ENCODE peak calls at places on chromosomes 1 and 21, in ten cellular contexts. One of them, this sample, is unnamed.

GRCh38 chr1:45846931-45847330 is 43.5 kb downstream of the MAST2 start:
- DNase-seq in neuronal stem cell: no peak
- DNase-seq in neural progenitor cell: no peak
- DNase-seq in posterior cingulate gyrus: no peak
- DNase-seq in HuH-7.5: no peak
- DNase-seq in central memory CD8-positive, alpha-beta T cell: no peak
- DNase-seq in SJSA1: no peak
- DNase-seq in HFF-Myc: no peak
- DNase-seq in psoas muscle: no peak
- DNase-seq in A172: peak
- DNase-seq in this sample: no peak

GRCh38 chr1:245770191-245770590 is 615.4 kb downstream of the KIF26B start:
- DNase-seq in neuronal stem cell: no peak
- DNase-seq in neural progenitor cell: no peak
- DNase-seq in posterior cingulate gyrus: no peak
- DNase-seq in HuH-7.5: no peak
- DNase-seq in central memory CD8-positive, alpha-beta T cell: no peak
- DNase-seq in SJSA1: peak
- DNase-seq in HFF-Myc: no peak
- DNase-seq in psoas muscle: no peak
- DNase-seq in A172: peak
- DNase-seq in this sample: no peak

GRCh38 chr1:225462714-225463574 is 35.1 kb upstream of the LBR start:
- DNase-seq in neuronal stem cell: no peak
- DNase-seq in neural progenitor cell: peak
- DNase-seq in posterior cingulate gyrus: no peak
- DNase-seq in HuH-7.5: no peak
- DNase-seq in central memory CD8-positive, alpha-beta T cell: no peak
- DNase-seq in SJSA1: no peak
- DNase-seq in HFF-Myc: no peak
- DNase-seq in psoas muscle: no peak
- DNase-seq in A172: no peak
- DNase-seq in this sample: no peak

GRCh38 chr1:214864896-214865688 is 217.4 kb upstream of the KCNK2 start:
- DNase-seq in neuronal stem cell: no peak
- DNase-seq in neural progenitor cell: no peak
- DNase-seq in posterior cingulate gyrus: no peak
- DNase-seq in HuH-7.5: no peak
- DNase-seq in central memory CD8-positive, alpha-beta T cell: no peak
- DNase-seq in SJSA1: no peak
- DNase-seq in HFF-Myc: no peak
- DNase-seq in psoas muscle: no peak
- DNase-seq in A172: peak
- DNase-seq in this sample: no peak

GRCh38 chr1:43274125-43274803 is 4.5 kb downstream of the TMEM125 start:
- DNase-seq in neuronal stem cell: no peak
- DNase-seq in neural progenitor cell: no peak
- DNase-seq in posterior cingulate gyrus: peak
- DNase-seq in HuH-7.5: no peak
- DNase-seq in central memory CD8-positive, alpha-beta T cell: no peak
- DNase-seq in SJSA1: no peak
- DNase-seq in HFF-Myc: no peak
- DNase-seq in psoas muscle: no peak
- DNase-seq in A172: peak
- DNase-seq in this sample: no peak

GRCh38 chr1:11778336-11778735 is 16.3 kb downstream of the C1orf167 start:
- DNase-seq in neuronal stem cell: no peak
- DNase-seq in neural progenitor cell: no peak
- DNase-seq in posterior cingulate gyrus: no peak
- DNase-seq in HuH-7.5: no peak
- DNase-seq in central memory CD8-positive, alpha-beta T cell: no peak
- DNase-seq in SJSA1: no peak
- DNase-seq in HFF-Myc: no peak
- DNase-seq in psoas muscle: no peak
- DNase-seq in A172: no peak
- DNase-seq in this sample: no peak

GRCh38 chr1:192867180-192867579 is 58.3 kb downstream of the RGS2 start:
- DNase-seq in neuronal stem cell: no peak
- DNase-seq in neural progenitor cell: no peak
- DNase-seq in posterior cingulate gyrus: no peak
- DNase-seq in HuH-7.5: no peak
- DNase-seq in central memory CD8-positive, alpha-beta T cell: no peak
- DNase-seq in SJSA1: no peak
- DNase-seq in HFF-Myc: no peak
- DNase-seq in psoas muscle: no peak
- DNase-seq in A172: no peak
- DNase-seq in this sample: no peak

GRCh38 chr1:161738627-161739287 is 10.8 kb upstream of the DUSP12 start:
- DNase-seq in neuronal stem cell: no peak
- DNase-seq in neural progenitor cell: peak
- DNase-seq in posterior cingulate gyrus: no peak
- DNase-seq in HuH-7.5: no peak
- DNase-seq in central memory CD8-positive, alpha-beta T cell: peak
- DNase-seq in SJSA1: peak
- DNase-seq in HFF-Myc: no peak
- DNase-seq in psoas muscle: peak
- DNase-seq in A172: peak
- DNase-seq in this sample: no peak

GRCh38 chr21:46295996-46296752 is 10.0 kb downstream of the YBEY start:
- DNase-seq in neuronal stem cell: no peak
- DNase-seq in neural progenitor cell: no peak
- DNase-seq in posterior cingulate gyrus: peak
- DNase-seq in HuH-7.5: no peak
- DNase-seq in central memory CD8-positive, alpha-beta T cell: no peak
- DNase-seq in SJSA1: no peak
- DNase-seq in HFF-Myc: peak
- DNase-seq in psoas muscle: peak
- DNase-seq in A172: no peak
- DNase-seq in this sample: no peak

This sample was measured in brain pericyte.